ENCODE peak calls at places on chromosomes 16 and 17, in four cellular contexts. A, U, Q and Z are unnamed samples.

GRCh38 chr17:56203430-56203829 is 50.2 kb downstream of the ANKFN1 start:
- DNase-seq in U (no peak), A (peak), Q (peak), Z (no peak)

GRCh38 chr16:35795361-35796029 is 2336.1 kb downstream of the TP53TG3F start:
- DNase-seq in A (no peak), U (no peak), Q (peak), Z (no peak)

GRCh38 chr17:29180051-29180787 is at the start of gene MYO18A:
- DNase-seq in A (peak), Q (peak), U (no peak), Z (peak)

GRCh38 chr17:9230346-9230745 is 209.0 kb downstream of the NTN1 start:
- DNase-seq in A (no peak), Q (peak), U (no peak), Z (no peak)

GRCh38 chr16:35560637-35560984 is 2101.2 kb downstream of the TP53TG3F start:
- DNase-seq in A (no peak), U (no peak), Q (no peak), Z (no peak)

GRCh38 chr16:46833465-46833810 is 2.5 kb upstream of the C16orf87 start:
- DNase-seq in A (no peak), Q (no peak), U (no peak), Z (no peak)

GRCh38 chr17:43890240-43890639 is 17.1 kb downstream of the MPP2 start:
- DNase-seq in U (no peak), Q (no peak), A (no peak), Z (no peak)

GRCh38 chr17:81096741-81097133 is 61.8 kb downstream of the BAIAP2 start:
- DNase-seq in U (no peak), A (peak), Q (no peak), Z (no peak)

GRCh38 chr17:42284020-42284369 is 4.3 kb upstream of the STAT5A start:
- DNase-seq in A (no peak), U (peak), Q (peak), Z (no peak)

GRCh38 chr16:81366316-81366932 is 51.7 kb downstream of the GAN start:
- DNase-seq in A (no peak), Q (peak), U (no peak), Z (peak)

GRCh38 chr16:84839956-84840355 is 20.2 kb downstream of the CRISPLD2 start:
- DNase-seq in Q (peak), A (no peak), U (no peak), Z (peak)

GRCh38 chr17:38733315-38734234 is 3.4 kb downstream of the CISD3 start:
- DNase-seq in U (no peak), A (no peak), Q (no peak), Z (peak)

GRCh38 chr17:50785942-50786570 is 18.7 kb upstream of the ANKRD40CL start:
- DNase-seq in U (no peak), Q (no peak), A (no peak), Z (no peak)

GRCh38 chr16:64391009-64391663 is 730.7 kb downstream of the CDH11 start:
- DNase-seq in U (no peak), Q (no peak), A (no peak), Z (no peak)

GRCh38 chr17:48909796-48910195 is 1.6 kb downstream of the UBE2Z start:
- DNase-seq in Q (no peak), U (no peak), A (no peak), Z (no peak)

GRCh38 chr17:50423553-50424159 is 2.4 kb upstream of the ACSF2 start:
- DNase-seq in Q (no peak), U (no peak), A (peak), Z (peak)

GRCh38 chr16:77993586-77993985 is 28.8 kb upstream of the CLEC3A start:
- DNase-seq in U (no peak), A (no peak), Q (no peak), Z (peak)

GRCh38 chr17:30363715-30364202 is 15.0 kb upstream of the CPD start:
- DNase-seq in A (peak), U (no peak), Q (no peak), Z (no peak)

GRCh38 chr16:62149646-62150045 is 113.4 kb upstream of the CDH8 start:
- DNase-seq in A (no peak), U (no peak), Q (no peak), Z (no peak)

GRCh38 chr17:8832711-8833352 is 33.7 kb upstream of the MFSD6L start:
- DNase-seq in A (no peak), U (peak), Q (peak), Z (peak)

GRCh38 chr17:63435681-63436522 is 10.2 kb downstream of the CYB561 start:
- DNase-seq in A (no peak), Q (peak), U (no peak), Z (peak)

GRCh38 chr16:4701791-4702465 is 8.6 kb downstream of the NUDT16L1 start:
- DNase-seq in Q (no peak), U (no peak), A (no peak), Z (no peak)

GRCh38 chr16:12020007-12020406 is 43.5 kb downstream of the SNX29 start:
- DNase-seq in A (no peak), Q (no peak), U (no peak), Z (no peak)

GRCh38 chr17:39175695-39176093 is 9.7 kb upstream of the ARL5C start:
- DNase-seq in Q (no peak), U (no peak), A (peak), Z (no peak)

GRCh38 chr17:27070836-27071235 is 223.1 kb upstream of the WSB1 start:
- DNase-seq in U (no peak), Q (no peak), A (no peak), Z (no peak)

GRCh38 chr17:27066315-27066714 is 227.6 kb upstream of the WSB1 start:
- DNase-seq in Q (no peak), U (no peak), A (no peak), Z (no peak)

GRCh38 chr17:27069842-27070508 is 223.9 kb upstream of the WSB1 start:
- DNase-seq in U (no peak), A (no peak), Q (no peak), Z (no peak)

GRCh38 chr17:27065588-27065987 is 228.3 kb upstream of the WSB1 start:
- DNase-seq in U (no peak), A (no peak), Q (no peak), Z (no peak)
- TF ChIP-seq POLR2AphosphoS5 in U (no peak), A (no peak), Q (no peak), Z (no peak)

GRCh38 chr17:72985882-72986720 is 106.4 kb downstream of the SLC39A11 start:
- DNase-seq in U (no peak), A (peak), Q (peak), Z (peak)
- TF ChIP-seq POLR2AphosphoS5 in U (no peak), A (no peak), Q (no peak), Z (no peak)

DNA sequence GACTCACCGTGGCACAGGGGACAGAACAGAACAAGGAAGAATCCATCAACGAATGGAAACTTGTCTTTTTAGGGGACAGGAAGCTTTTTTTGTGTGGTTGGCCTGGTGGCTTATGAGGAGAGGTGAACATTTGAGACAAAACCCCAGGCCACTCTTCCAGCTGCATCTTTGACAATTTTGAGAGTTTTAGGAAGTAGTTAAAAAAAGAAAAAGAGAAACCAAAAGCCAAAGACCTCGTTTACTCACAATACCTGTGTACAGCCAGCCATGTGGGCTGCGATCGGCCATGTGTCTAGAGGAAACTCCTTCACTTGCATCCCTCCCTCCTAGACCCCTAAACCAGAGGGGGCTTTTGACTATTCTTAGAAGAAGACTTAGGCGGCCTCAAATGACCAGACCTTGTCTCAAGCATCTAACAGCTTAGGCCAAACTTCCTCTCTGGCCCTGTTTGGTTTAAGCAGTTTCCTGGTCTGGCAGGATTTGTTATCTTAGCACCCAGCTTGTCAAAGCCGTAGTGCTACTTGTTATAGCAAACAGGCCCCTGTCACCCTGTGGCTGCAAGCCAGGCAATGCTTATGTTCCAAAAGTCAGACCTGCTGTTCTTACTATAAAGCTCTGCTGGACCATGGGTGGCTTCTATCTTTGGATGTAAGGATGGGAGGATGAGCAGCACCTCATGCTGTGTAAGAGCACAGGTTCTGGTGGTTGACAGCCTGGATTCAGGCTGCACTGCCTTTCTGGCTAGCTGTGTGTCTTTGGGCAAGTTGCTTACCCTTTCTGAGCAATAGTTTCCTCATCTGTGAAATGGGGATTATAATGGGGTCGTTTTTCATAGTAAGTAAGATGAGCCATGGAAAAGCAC is 17.7 kb downstream of the KSR1 start:
- DNase-seq in A (peak), Q (no peak), U (no peak), Z (no peak)
- TF ChIP-seq POLR2AphosphoS5 in A (no peak), Q (no peak), U (no peak), Z (no peak)

DNA sequence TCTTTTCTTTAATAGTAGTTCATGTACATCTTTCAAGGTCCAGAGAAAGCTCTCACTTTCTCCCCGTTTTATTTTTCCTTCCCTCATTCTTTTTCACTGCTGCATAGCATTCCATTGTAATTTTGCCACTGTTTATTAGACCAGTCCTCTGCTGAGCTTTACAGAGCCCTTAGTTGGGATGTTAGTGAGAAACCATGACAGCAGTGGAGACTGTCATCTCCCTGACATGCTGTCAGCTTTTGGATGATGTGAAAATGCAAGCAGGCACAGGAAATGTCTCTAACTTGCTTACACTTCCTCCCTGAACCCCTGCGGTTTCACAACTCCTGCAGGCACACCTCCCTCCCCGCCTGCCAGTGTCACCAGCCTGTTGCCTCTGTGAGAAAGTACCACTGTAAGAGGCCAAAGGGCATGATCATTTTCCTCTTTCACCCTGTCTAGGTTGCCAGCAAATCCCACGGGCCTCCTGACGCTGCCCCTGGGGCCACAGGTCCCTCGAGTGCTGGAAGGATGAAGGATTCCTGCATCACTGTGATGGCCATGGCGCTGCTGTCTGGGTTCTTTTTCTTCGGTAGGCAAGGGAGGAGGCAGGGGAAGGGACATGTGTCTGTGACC is at the start of gene ITGAL:
- DNase-seq in U (no peak), Q (no peak), A (peak), Z (no peak)
- TF ChIP-seq POLR2AphosphoS5 in U (no peak), Q (no peak), A (peak), Z (no peak)

GRCh38 chr17:7329360-7330098 is 394 bp upstream of the NEURL4 start:
- DNase-seq in A (peak), U (peak), Q (peak), Z (peak)
- TF ChIP-seq POLR2AphosphoS5 in A (peak), U (peak), Q (peak), Z (peak)